ENCODE peak calls at places on chromosomes 13 and 19, in seven cellular contexts. One of them, this sample, is unnamed.

GRCh38 chr13:44801990-44802389 is 187.3 kb downstream of the NUFIP1 start:
- DNase-seq in Right ventricle myocardium superior: no peak
- DNase-seq in endothelial cell: no peak
- DNase-seq in NCI-H1092 treated with DMSO at 0.1 percent for 48 hours: no peak
- DNase-seq in CD4-positive, CD25-positive, alpha-beta regulatory T cell: no peak
- DNase-seq in mucosa of gallbladder: no peak
- DNase-seq in NCI-H2029 treated with DMSO at 0.1 percent for 48 hours: no peak
- DNase-seq in this sample: no peak

GRCh38 chr13:30685320-30685859 is 50.0 kb upstream of the ALOX5AP start:
- DNase-seq in Right ventricle myocardium superior: no peak
- DNase-seq in endothelial cell: no peak
- DNase-seq in NCI-H1092 treated with DMSO at 0.1 percent for 48 hours: no peak
- DNase-seq in CD4-positive, CD25-positive, alpha-beta regulatory T cell: no peak
- DNase-seq in mucosa of gallbladder: no peak
- DNase-seq in NCI-H2029 treated with DMSO at 0.1 percent for 48 hours: no peak
- DNase-seq in this sample: no peak

GRCh38 chr19:6586056-6586455 is 4.9 kb downstream of the CD70 start:
- DNase-seq in Right ventricle myocardium superior: no peak
- DNase-seq in endothelial cell: no peak
- DNase-seq in NCI-H1092 treated with DMSO at 0.1 percent for 48 hours: no peak
- DNase-seq in CD4-positive, CD25-positive, alpha-beta regulatory T cell: no peak
- DNase-seq in mucosa of gallbladder: no peak
- DNase-seq in NCI-H2029 treated with DMSO at 0.1 percent for 48 hours: no peak
- DNase-seq in this sample: no peak

GRCh38 chr13:97004096-97004876 is 10.0 kb upstream of the OXGR1 start:
- DNase-seq in Right ventricle myocardium superior: no peak
- DNase-seq in endothelial cell: no peak
- DNase-seq in NCI-H1092 treated with DMSO at 0.1 percent for 48 hours: no peak
- DNase-seq in CD4-positive, CD25-positive, alpha-beta regulatory T cell: no peak
- DNase-seq in mucosa of gallbladder: no peak
- DNase-seq in NCI-H2029 treated with DMSO at 0.1 percent for 48 hours: no peak
- DNase-seq in this sample: no peak

GRCh38 chr19:3618144-3618810 is 8.3 kb downstream of the CACTIN start:
- DNase-seq in Right ventricle myocardium superior: peak; percentile 86
- DNase-seq in endothelial cell: peak; percentile 67
- DNase-seq in NCI-H1092 treated with DMSO at 0.1 percent for 48 hours: no peak
- DNase-seq in CD4-positive, CD25-positive, alpha-beta regulatory T cell: peak; percentile 32
- DNase-seq in mucosa of gallbladder: peak; percentile 57
- DNase-seq in NCI-H2029 treated with DMSO at 0.1 percent for 48 hours: no peak
- DNase-seq in this sample: peak; percentile 71

GRCh38 chr13:32829676-32830091 is 186.5 kb upstream of the KL start:
- DNase-seq in Right ventricle myocardium superior: no peak
- DNase-seq in endothelial cell: no peak
- DNase-seq in NCI-H1092 treated with DMSO at 0.1 percent for 48 hours: no peak
- DNase-seq in CD4-positive, CD25-positive, alpha-beta regulatory T cell: no peak
- DNase-seq in mucosa of gallbladder: no peak
- DNase-seq in NCI-H2029 treated with DMSO at 0.1 percent for 48 hours: no peak
- DNase-seq in this sample: no peak

GRCh38 chr13:31172535-31172934 is 10.8 kb upstream of the HSPH1 start:
- DNase-seq in Right ventricle myocardium superior: no peak
- DNase-seq in endothelial cell: no peak
- DNase-seq in NCI-H1092 treated with DMSO at 0.1 percent for 48 hours: no peak
- DNase-seq in CD4-positive, CD25-positive, alpha-beta regulatory T cell: no peak
- DNase-seq in mucosa of gallbladder: no peak
- DNase-seq in NCI-H2029 treated with DMSO at 0.1 percent for 48 hours: no peak
- DNase-seq in this sample: no peak

GRCh38 chr13:20389696-20390525 is 135.7 kb downstream of the CRYL1 start:
- DNase-seq in Right ventricle myocardium superior: no peak
- DNase-seq in endothelial cell: no peak
- DNase-seq in NCI-H1092 treated with DMSO at 0.1 percent for 48 hours: no peak
- DNase-seq in CD4-positive, CD25-positive, alpha-beta regulatory T cell: no peak
- DNase-seq in mucosa of gallbladder: no peak
- DNase-seq in NCI-H2029 treated with DMSO at 0.1 percent for 48 hours: no peak
- DNase-seq in this sample: no peak

GRCh38 chr19:14333101-14333871 is 48.0 kb upstream of the ADGRE5 start:
- DNase-seq in Right ventricle myocardium superior: peak; percentile 57
- DNase-seq in endothelial cell: peak; percentile 14
- DNase-seq in NCI-H1092 treated with DMSO at 0.1 percent for 48 hours: no peak
- DNase-seq in CD4-positive, CD25-positive, alpha-beta regulatory T cell: no peak
- DNase-seq in mucosa of gallbladder: no peak
- DNase-seq in NCI-H2029 treated with DMSO at 0.1 percent for 48 hours: no peak
- DNase-seq in this sample: peak; percentile 19

GRCh38 chr19:53311044-53311443 is 22.5 kb upstream of the ZNF845 start:
- DNase-seq in Right ventricle myocardium superior: no peak
- DNase-seq in endothelial cell: no peak
- DNase-seq in NCI-H1092 treated with DMSO at 0.1 percent for 48 hours: no peak
- DNase-seq in CD4-positive, CD25-positive, alpha-beta regulatory T cell: no peak
- DNase-seq in mucosa of gallbladder: no peak
- DNase-seq in NCI-H2029 treated with DMSO at 0.1 percent for 48 hours: no peak
- DNase-seq in this sample: no peak

GRCh38 chr13:21338156-21338555 is 120.9 kb downstream of the ZDHHC20 start:
- DNase-seq in Right ventricle myocardium superior: no peak
- DNase-seq in endothelial cell: no peak
- DNase-seq in NCI-H1092 treated with DMSO at 0.1 percent for 48 hours: no peak
- DNase-seq in CD4-positive, CD25-positive, alpha-beta regulatory T cell: no peak
- DNase-seq in mucosa of gallbladder: no peak
- DNase-seq in NCI-H2029 treated with DMSO at 0.1 percent for 48 hours: no peak
- DNase-seq in this sample: no peak

GRCh38 chr19:19475845-19476828 is 39.2 kb downstream of the TSSK6 start:
- DNase-seq in Right ventricle myocardium superior: no peak
- DNase-seq in endothelial cell: no peak
- DNase-seq in NCI-H1092 treated with DMSO at 0.1 percent for 48 hours: no peak
- DNase-seq in CD4-positive, CD25-positive, alpha-beta regulatory T cell: no peak
- DNase-seq in mucosa of gallbladder: no peak
- DNase-seq in NCI-H2029 treated with DMSO at 0.1 percent for 48 hours: no peak
- DNase-seq in this sample: no peak

GRCh38 chr19:48466571-48467325 is 2.4 kb upstream of the CYTH2 start:
- DNase-seq in Right ventricle myocardium superior: no peak
- DNase-seq in endothelial cell: no peak
- DNase-seq in NCI-H1092 treated with DMSO at 0.1 percent for 48 hours: peak; percentile 48
- DNase-seq in CD4-positive, CD25-positive, alpha-beta regulatory T cell: no peak
- DNase-seq in mucosa of gallbladder: no peak
- DNase-seq in NCI-H2029 treated with DMSO at 0.1 percent for 48 hours: no peak
- DNase-seq in this sample: no peak

GRCh38 chr19:17467471-17468301 is 2.6 kb upstream of the SLC27A1 start:
- DNase-seq in Right ventricle myocardium superior: no peak
- DNase-seq in endothelial cell: no peak
- DNase-seq in NCI-H1092 treated with DMSO at 0.1 percent for 48 hours: no peak
- DNase-seq in CD4-positive, CD25-positive, alpha-beta regulatory T cell: no peak
- DNase-seq in mucosa of gallbladder: no peak
- DNase-seq in NCI-H2029 treated with DMSO at 0.1 percent for 48 hours: no peak
- DNase-seq in this sample: no peak

GRCh38 chr13:25132984-25133383 is 37.0 kb downstream of the PABPC3 start:
- DNase-seq in Right ventricle myocardium superior: no peak
- DNase-seq in endothelial cell: no peak
- DNase-seq in NCI-H1092 treated with DMSO at 0.1 percent for 48 hours: no peak
- DNase-seq in CD4-positive, CD25-positive, alpha-beta regulatory T cell: no peak
- DNase-seq in mucosa of gallbladder: no peak
- DNase-seq in NCI-H2029 treated with DMSO at 0.1 percent for 48 hours: no peak
- DNase-seq in this sample: no peak

GRCh38 chr13:70729369-70729768 is 621.1 kb upstream of the KLHL1 start:
- DNase-seq in Right ventricle myocardium superior: no peak
- DNase-seq in endothelial cell: no peak
- DNase-seq in NCI-H1092 treated with DMSO at 0.1 percent for 48 hours: no peak
- DNase-seq in CD4-positive, CD25-positive, alpha-beta regulatory T cell: no peak
- DNase-seq in mucosa of gallbladder: no peak
- DNase-seq in NCI-H2029 treated with DMSO at 0.1 percent for 48 hours: no peak
- DNase-seq in this sample: no peak

GRCh38 chr19:51147663-51148062 is 5.6 kb downstream of the SIGLEC7 start:
- DNase-seq in Right ventricle myocardium superior: no peak
- DNase-seq in endothelial cell: no peak
- DNase-seq in NCI-H1092 treated with DMSO at 0.1 percent for 48 hours: no peak
- DNase-seq in CD4-positive, CD25-positive, alpha-beta regulatory T cell: no peak
- DNase-seq in mucosa of gallbladder: no peak
- DNase-seq in NCI-H2029 treated with DMSO at 0.1 percent for 48 hours: no peak
- DNase-seq in this sample: no peak

GRCh38 chr19:28472843-28473242 is 740.1 kb downstream of the UQCRFS1 start:
- DNase-seq in Right ventricle myocardium superior: peak; percentile 71
- DNase-seq in endothelial cell: no peak
- DNase-seq in NCI-H1092 treated with DMSO at 0.1 percent for 48 hours: no peak
- DNase-seq in CD4-positive, CD25-positive, alpha-beta regulatory T cell: no peak
- DNase-seq in mucosa of gallbladder: peak; percentile 26
- DNase-seq in NCI-H2029 treated with DMSO at 0.1 percent for 48 hours: no peak
- DNase-seq in this sample: peak; percentile 36

GRCh38 chr19:49565261-49565660 is 15.1 kb downstream of the NOSIP start:
- DNase-seq in Right ventricle myocardium superior: peak; percentile 58
- DNase-seq in endothelial cell: no peak
- DNase-seq in NCI-H1092 treated with DMSO at 0.1 percent for 48 hours: no peak
- DNase-seq in CD4-positive, CD25-positive, alpha-beta regulatory T cell: no peak
- DNase-seq in mucosa of gallbladder: no peak
- DNase-seq in NCI-H2029 treated with DMSO at 0.1 percent for 48 hours: no peak
- DNase-seq in this sample: no peak

GRCh38 chr13:95455782-95456181 is 96.7 kb upstream of the CLDN10 start:
- DNase-seq in Right ventricle myocardium superior: no peak
- DNase-seq in endothelial cell: no peak
- DNase-seq in NCI-H1092 treated with DMSO at 0.1 percent for 48 hours: no peak
- DNase-seq in CD4-positive, CD25-positive, alpha-beta regulatory T cell: no peak
- DNase-seq in mucosa of gallbladder: no peak
- DNase-seq in NCI-H2029 treated with DMSO at 0.1 percent for 48 hours: no peak
- DNase-seq in this sample: no peak